ENCODE peak calls at places on chromosomes 7 and 10, in four cellular contexts. One of them, this sample, is unnamed.

GRCh38 chr10:99874341-99875085 is 92.1 kb downstream of the ABCC2 start:
- DNase-seq in heart right ventricle: no peak
- DNase-seq in uterus: no peak
- DNase-seq in lung: no peak
- DNase-seq in this sample: no peak

GRCh38 chr10:13758302-13758701 is 171.5 kb downstream of the PRPF18 start:
- DNase-seq in heart right ventricle: no peak
- DNase-seq in uterus: no peak
- DNase-seq in lung: no peak
- DNase-seq in this sample: peak

GRCh38 chr10:129102906-129103693 is 363.9 kb upstream of the MGMT start:
- DNase-seq in heart right ventricle: no peak
- DNase-seq in uterus: no peak
- DNase-seq in lung: peak
- DNase-seq in this sample: peak

GRCh38 chr7:83947260-83947659 is 247.3 kb downstream of the SEMA3A start:
- DNase-seq in heart right ventricle: no peak
- DNase-seq in uterus: no peak
- DNase-seq in lung: no peak
- DNase-seq in this sample: peak

GRCh38 chr10:116648903-116649302 is 28.1 kb downstream of the PNLIPRP2 start:
- DNase-seq in heart right ventricle: no peak
- DNase-seq in uterus: no peak
- DNase-seq in lung: no peak
- DNase-seq in this sample: no peak

GRCh38 chr7:155867734-155868400 is 55.6 kb upstream of the SHH start:
- DNase-seq in heart right ventricle: no peak
- DNase-seq in uterus: no peak
- DNase-seq in lung: no peak
- DNase-seq in this sample: no peak

GRCh38 chr10:47023237-47024045 is 112.2 kb downstream of the PTPN20 start:
- DNase-seq in heart right ventricle: no peak
- DNase-seq in uterus: no peak
- DNase-seq in lung: peak
- DNase-seq in this sample: no peak

GRCh38 chr10:75073442-75073841 is 38.0 kb upstream of the SAMD8 start:
- DNase-seq in heart right ventricle: no peak
- DNase-seq in uterus: no peak
- DNase-seq in lung: no peak
- DNase-seq in this sample: no peak

GRCh38 chr10:101091546-101092290 is 29.9 kb downstream of the KAZALD1 start:
- DNase-seq in heart right ventricle: no peak
- DNase-seq in uterus: no peak
- DNase-seq in lung: no peak
- DNase-seq in this sample: no peak

GRCh38 chr7:104986623-104987259 is 27.3 kb upstream of the KMT2E start:
- DNase-seq in heart right ventricle: no peak
- DNase-seq in uterus: no peak
- DNase-seq in lung: no peak
- DNase-seq in this sample: no peak

GRCh38 chr10:128001886-128002285 is 95.0 kb downstream of the PTPRE start:
- DNase-seq in heart right ventricle: no peak
- DNase-seq in uterus: no peak
- DNase-seq in lung: no peak
- DNase-seq in this sample: no peak

GRCh38 chr7:98878365-98879197 is at the start of gene TRRAP:
- DNase-seq in heart right ventricle: peak
- DNase-seq in uterus: peak
- DNase-seq in lung: peak
- DNase-seq in this sample: peak

GRCh38 chr7:81484266-81484665 is 285.6 kb downstream of the HGF start:
- DNase-seq in heart right ventricle: peak
- DNase-seq in uterus: peak
- DNase-seq in lung: no peak
- DNase-seq in this sample: peak

GRCh38 chr7:4774804-4775280 is 581 bp upstream of the AP5Z1 start:
- DNase-seq in heart right ventricle: no peak
- DNase-seq in uterus: no peak
- DNase-seq in lung: peak
- DNase-seq in this sample: peak

GRCh38 chr10:72390785-72391184 is 36.1 kb upstream of the DNAJB12 start:
- DNase-seq in heart right ventricle: no peak
- DNase-seq in uterus: no peak
- DNase-seq in lung: no peak
- DNase-seq in this sample: no peak

GRCh38 chr7:37234928-37235327 is 213.7 kb downstream of the ELMO1 start:
- DNase-seq in heart right ventricle: no peak
- DNase-seq in uterus: no peak
- DNase-seq in lung: no peak
- DNase-seq in this sample: peak

GRCh38 chr7:35906191-35906908 is 105.5 kb downstream of the SEPTIN7 start:
- DNase-seq in heart right ventricle: no peak
- DNase-seq in uterus: peak
- DNase-seq in lung: peak
- DNase-seq in this sample: peak

GRCh38 chr10:22986771-22987542 is 59.1 kb downstream of the ARMC3 start:
- DNase-seq in heart right ventricle: no peak
- DNase-seq in uterus: no peak
- DNase-seq in lung: no peak
- DNase-seq in this sample: peak

GRCh38 chr7:55570939-55571338 is 1.4 kb downstream of the VOPP1 start:
- DNase-seq in heart right ventricle: no peak
- DNase-seq in uterus: no peak
- DNase-seq in lung: no peak
- DNase-seq in this sample: peak

GRCh38 chr10:48760983-48761382 is 76.3 kb downstream of the WDFY4 start:
- DNase-seq in heart right ventricle: no peak
- DNase-seq in uterus: no peak
- DNase-seq in lung: no peak
- DNase-seq in this sample: no peak

GRCh38 chr10:72598769-72599701 is 26.8 kb downstream of the MICU1 start:
- DNase-seq in heart right ventricle: no peak
- DNase-seq in uterus: no peak
- DNase-seq in lung: no peak
- DNase-seq in this sample: no peak

GRCh38 chr7:47414342-47415288 is 167.3 kb downstream of the TNS3 start:
- DNase-seq in heart right ventricle: no peak
- DNase-seq in uterus: peak
- DNase-seq in lung: no peak
- DNase-seq in this sample: no peak

GRCh38 chr10:3857318-3857717 is 72.3 kb upstream of the KLF6 start:
- DNase-seq in heart right ventricle: no peak
- DNase-seq in uterus: no peak
- DNase-seq in lung: no peak
- DNase-seq in this sample: no peak

GRCh38 chr10:72265508-72265907 is 8.2 kb upstream of the DDIT4 start:
- DNase-seq in heart right ventricle: no peak
- DNase-seq in uterus: no peak
- DNase-seq in lung: no peak
- DNase-seq in this sample: no peak

GRCh38 chr10:45082176-45082575 is 81.5 kb downstream of the ZNF22 start:
- DNase-seq in heart right ventricle: no peak
- DNase-seq in uterus: no peak
- DNase-seq in lung: no peak
- DNase-seq in this sample: no peak

GRCh38 chr10:128147669-128148068 is 21.4 kb upstream of the MKI67 start:
- DNase-seq in heart right ventricle: no peak
- DNase-seq in uterus: no peak
- DNase-seq in lung: no peak
- DNase-seq in this sample: peak

GRCh38 chr10:119897366-119897765 is 4.8 kb downstream of the SEC23IP start:
- DNase-seq in heart right ventricle: no peak
- DNase-seq in uterus: no peak
- DNase-seq in lung: no peak
- DNase-seq in this sample: no peak

GRCh38 chr7:50605059-50605458 is 39.9 kb upstream of the DDC start:
- DNase-seq in heart right ventricle: no peak
- DNase-seq in uterus: no peak
- DNase-seq in lung: no peak
- DNase-seq in this sample: no peak

GRCh38 chr7:102286237-102287081 is at the start of gene SH2B2:
- DNase-seq in heart right ventricle: peak
- DNase-seq in uterus: peak
- DNase-seq in lung: peak
- DNase-seq in this sample: peak

GRCh38 chr10:12042409-12042796 is 206 bp downstream of the UPF2 start:
- DNase-seq in heart right ventricle: peak
- DNase-seq in uterus: no peak
- DNase-seq in lung: peak
- DNase-seq in this sample: peak

GRCh38 chr10:45044290-45044689 is 43.6 kb downstream of the ZNF22 start:
- DNase-seq in heart right ventricle: no peak
- DNase-seq in uterus: no peak
- DNase-seq in lung: no peak
- DNase-seq in this sample: no peak

GRCh38 chr10:102065561-102066420 is 642 bp downstream of the HPS6 start:
- DNase-seq in heart right ventricle: peak
- DNase-seq in uterus: no peak
- DNase-seq in lung: no peak
- DNase-seq in this sample: peak

GRCh38 chr10:14405076-14406065 is 74.6 kb upstream of the FRMD4A start:
- DNase-seq in heart right ventricle: no peak
- DNase-seq in uterus: no peak
- DNase-seq in lung: no peak
- DNase-seq in this sample: peak

GRCh38 chr10:110409488-110409887 is 88.2 kb upstream of the DUSP5 start:
- DNase-seq in heart right ventricle: no peak
- DNase-seq in uterus: no peak
- DNase-seq in lung: no peak
- DNase-seq in this sample: no peak
- H3K4me3 ChIP-seq in heart right ventricle: no peak
- H3K4me3 ChIP-seq in uterus: no peak
- H3K4me3 ChIP-seq in lung: no peak
- H3K4me3 ChIP-seq in this sample: no peak

GRCh38 chr7:77837966-77838365 is 39.4 kb downstream of the PHTF2 start:
- DNase-seq in heart right ventricle: no peak
- DNase-seq in uterus: no peak
- DNase-seq in lung: no peak
- DNase-seq in this sample: no peak

GRCh38 chr7:77838929-77839491 is 40.4 kb downstream of the PHTF2 start:
- DNase-seq in heart right ventricle: no peak
- DNase-seq in uterus: no peak
- DNase-seq in lung: no peak
- DNase-seq in this sample: peak

GRCh38 chr7:77839919-77840318 is 41.3 kb downstream of the PHTF2 start:
- DNase-seq in heart right ventricle: no peak
- DNase-seq in uterus: no peak
- DNase-seq in lung: no peak
- DNase-seq in this sample: no peak

GRCh38 chr7:77833136-77833535 is 34.6 kb downstream of the PHTF2 start:
- DNase-seq in heart right ventricle: no peak
- DNase-seq in uterus: no peak
- DNase-seq in lung: no peak
- DNase-seq in this sample: no peak

DNA sequence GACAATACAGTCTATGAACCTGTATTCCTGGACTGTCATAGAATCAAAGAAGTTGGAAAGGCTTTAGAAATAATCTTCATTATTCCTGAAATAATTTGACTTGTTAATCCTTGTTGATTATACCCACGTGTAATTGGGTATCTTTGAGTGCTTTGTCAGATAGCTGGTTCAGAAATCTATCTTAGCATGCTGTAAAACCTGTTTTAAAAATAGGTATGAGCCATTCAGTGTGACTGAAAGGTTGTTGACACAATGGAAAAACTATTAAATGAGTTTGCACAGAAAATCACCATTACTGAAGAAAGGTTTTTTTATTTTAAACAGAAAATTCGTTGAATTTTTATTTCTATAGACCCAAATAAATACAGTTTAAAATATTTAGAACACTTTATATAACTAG is 38.7 kb downstream of the PHTF2 start:
- DNase-seq in heart right ventricle: no peak
- DNase-seq in uterus: no peak
- DNase-seq in lung: no peak
- DNase-seq in this sample: no peak
- TF ChIP-seq CTCF in heart right ventricle: no peak
- TF ChIP-seq CTCF in uterus: no peak
- TF ChIP-seq CTCF in lung: no peak
- TF ChIP-seq CTCF in this sample: no peak

GRCh38 chr10:113058175-113058961 is 108.3 kb downstream of the TCF7L2 start:
- DNase-seq in heart right ventricle: no peak
- DNase-seq in uterus: peak
- DNase-seq in lung: no peak
- DNase-seq in this sample: peak
- H3K4me3 ChIP-seq in heart right ventricle: no peak
- H3K4me3 ChIP-seq in uterus: peak
- H3K4me3 ChIP-seq in lung: no peak
- H3K4me3 ChIP-seq in this sample: peak

GRCh38 chr7:27150568-27151340 is 1.6 kb downstream of the HOXA3 start:
- DNase-seq in heart right ventricle: peak
- DNase-seq in uterus: peak
- DNase-seq in lung: peak
- DNase-seq in this sample: peak
- TF ChIP-seq CTCF in heart right ventricle: peak
- TF ChIP-seq CTCF in uterus: peak
- TF ChIP-seq CTCF in lung: peak
- TF ChIP-seq CTCF in this sample: peak

GRCh38 chr7:66403562-66403961 is 198.4 kb downstream of the TPST1 start:
- DNase-seq in heart right ventricle: no peak
- DNase-seq in uterus: no peak
- DNase-seq in lung: no peak
- DNase-seq in this sample: no peak
- H3K4me3 ChIP-seq in heart right ventricle: no peak
- H3K4me3 ChIP-seq in uterus: no peak
- H3K4me3 ChIP-seq in lung: no peak
- H3K4me3 ChIP-seq in this sample: no peak

DNA sequence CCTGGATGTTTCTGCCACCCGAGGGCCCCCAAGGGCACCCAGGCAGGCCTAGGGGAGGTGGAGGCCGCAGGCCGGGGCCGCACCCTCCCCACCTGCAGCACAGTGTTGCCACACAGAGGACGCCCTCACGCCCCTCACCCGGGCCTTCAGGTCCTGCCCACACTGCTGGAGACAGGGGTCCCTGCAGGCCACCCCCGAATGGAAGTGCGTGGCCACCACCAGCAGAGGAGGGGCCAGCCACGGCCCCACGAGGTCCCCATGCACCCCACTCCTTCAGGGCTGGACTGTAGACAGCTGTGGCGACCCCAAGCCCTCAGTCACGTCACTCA is 35.4 kb downstream of the ADAP1 start:
- DNase-seq in heart right ventricle: no peak
- DNase-seq in uterus: no peak
- DNase-seq in lung: no peak
- DNase-seq in this sample: no peak
- TF ChIP-seq CTCF in heart right ventricle: no peak
- TF ChIP-seq CTCF in uterus: no peak
- TF ChIP-seq CTCF in lung: no peak
- TF ChIP-seq CTCF in this sample: no peak

This sample was measured in choroid plexus epithelial cell.